ENCODE peak calls at places on chromosomes 5 and 9, in four cellular contexts. X, I, T and V are unnamed samples.

GRCh38 chr5:68409259-68409658 is 193.7 kb downstream of the PIK3R1 start:
- DNase-seq in T (no peak), I (no peak), X (no peak), V (no peak)

GRCh38 chr5:151233576-151234202 is 9.8 kb upstream of the CCDC69 start:
- DNase-seq in T (no peak), X (no peak), I (no peak), V (no peak)

GRCh38 chr9:108234811-108235210 is 621.0 kb downstream of the ACTL7B start:
- DNase-seq in T (no peak), X (no peak), I (no peak), V (no peak)

GRCh38 chr9:99515874-99516656 is 294.0 kb downstream of the SEC61B start:
- DNase-seq in T (no peak), X (peak; percentile 15), I (no peak), V (no peak)

GRCh38 chr9:133109931-133110650 is 10.9 kb downstream of the RALGDS start:
- DNase-seq in X (no peak), I (no peak), T (no peak), V (no peak)

GRCh38 chr5:10567181-10567591 is 3.3 kb downstream of the ANKRD33B start:
- DNase-seq in X (no peak), I (no peak), T (no peak), V (no peak)

GRCh38 chr5:113240032-113240431 is 194.8 kb downstream of the TSSK1B start:
- DNase-seq in I (no peak), T (no peak), X (no peak), V (no peak)

GRCh38 chr5:105877592-105877991 is 1793.1 kb downstream of the EFNA5 start:
- DNase-seq in X (no peak), T (no peak), I (no peak), V (no peak)

GRCh38 chr5:141680751-141681201 is 1.3 kb downstream of the ARAP3 start:
- DNase-seq in T (peak; percentile 78), X (no peak), I (peak; percentile 7), V (peak; percentile 43)

GRCh38 chr5:12274236-12274635 is 370.0 kb upstream of the CTNND2 start:
- DNase-seq in T (no peak), X (no peak), I (no peak), V (no peak)

DNA sequence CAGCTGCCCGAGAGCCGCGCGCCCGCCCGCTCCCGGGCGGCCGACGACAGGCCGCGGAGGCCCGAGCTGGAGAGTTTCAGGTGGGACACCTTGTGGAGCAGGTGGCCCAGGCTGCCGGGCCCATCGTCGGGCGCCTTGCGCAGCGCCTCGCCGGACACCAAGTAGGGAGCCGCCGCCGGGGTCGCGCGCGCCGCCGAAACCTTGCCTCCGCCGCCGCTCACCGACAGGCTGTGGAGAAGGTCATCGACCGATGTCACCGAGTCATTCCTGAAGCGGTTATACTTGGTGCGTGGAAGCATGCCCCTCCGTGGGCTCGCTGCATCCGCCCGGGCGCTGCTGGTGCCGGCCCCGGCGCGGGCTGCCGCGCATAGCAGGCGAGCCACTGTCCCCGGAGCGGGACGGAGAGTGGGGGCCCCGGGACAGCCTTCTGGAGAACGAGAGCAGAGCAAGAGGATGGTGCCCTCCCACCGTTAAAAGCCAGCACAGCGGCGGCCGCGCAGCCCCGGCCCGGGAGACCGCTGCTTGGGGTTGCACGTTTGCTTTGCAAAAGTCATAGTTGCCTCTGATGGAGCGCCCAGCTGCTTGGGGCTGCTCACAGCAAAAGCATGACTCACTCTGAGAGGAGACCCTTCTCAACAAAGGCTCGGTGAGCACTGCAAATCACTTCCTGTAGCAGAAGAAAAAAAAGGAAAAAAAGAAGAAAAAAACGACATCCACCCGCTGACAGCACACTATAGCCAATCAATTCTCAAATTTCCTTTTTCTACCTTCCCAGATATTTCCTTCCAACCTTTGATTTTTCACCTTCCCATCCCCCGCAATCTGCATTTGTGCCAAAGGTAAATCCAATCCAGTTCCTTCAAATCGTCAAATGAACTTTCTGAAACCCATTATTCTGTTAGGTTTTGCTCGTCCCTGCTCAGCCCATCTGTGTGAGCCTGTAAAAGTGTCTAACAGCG is at the start of gene SHC3:
- DNase-seq in I (no peak), X (no peak), T (peak; percentile 54), V (no peak)
- TF ChIP-seq ETV6 in I (no peak), X (no peak), T (peak; percentile 55), V (no peak)

GRCh38 chr9:135607401-135608293 is 31.7 kb downstream of the GLT6D1 start:
- DNase-seq in X (no peak), I (no peak), T (no peak), V (no peak)

GRCh38 chr9:135608294-135608998 is 30.9 kb downstream of the GLT6D1 start:
- DNase-seq in I (no peak), X (no peak), T (no peak), V (no peak)

GRCh38 chr9:135609366-135609955 is 29.9 kb downstream of the GLT6D1 start:
- DNase-seq in I (no peak), X (no peak), T (no peak), V (no peak)

GRCh38 chr9:135610290-135611141 is 28.8 kb downstream of the GLT6D1 start:
- DNase-seq in I (no peak), X (no peak), T (no peak), V (no peak)

GRCh38 chr9:135608999-135609317 is 30.4 kb downstream of the GLT6D1 start:
- DNase-seq in I (no peak), X (no peak), T (no peak), V (no peak)
- TF ChIP-seq ETV6 in I (no peak), X (no peak), T (no peak), V (no peak)

DNA sequence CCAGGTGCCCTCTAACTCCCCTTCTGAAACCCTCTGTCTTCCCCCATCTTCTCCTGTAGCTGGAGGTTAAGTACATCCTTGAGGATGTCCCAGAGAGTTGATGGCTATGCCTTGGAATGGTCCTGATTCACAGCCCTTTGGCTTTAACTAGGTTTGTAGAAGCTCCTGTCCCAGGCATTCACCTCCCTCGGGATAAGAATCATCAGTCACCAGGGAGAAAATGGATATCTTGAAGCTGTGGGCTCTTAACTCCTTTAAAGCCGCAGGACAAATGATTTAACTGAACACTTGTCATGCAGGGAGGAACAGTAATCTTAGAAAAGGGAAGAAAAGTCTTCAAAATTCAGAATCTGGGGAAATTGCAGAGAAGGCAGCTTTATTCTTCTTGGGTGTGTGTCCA is 139.9 kb downstream of the PSAT1 start:
- DNase-seq in T (no peak), I (no peak), X (no peak), V (no peak)
- TF ChIP-seq ETV6 in T (no peak), I (no peak), X (no peak), V (no peak)

GRCh38 chr5:23269981-23270380 is 237.4 kb upstream of the PRDM9 start:
- DNase-seq in X (no peak), T (no peak), I (no peak), V (no peak)

GRCh38 chr5:23274156-23274555 is 233.3 kb upstream of the PRDM9 start:
- DNase-seq in X (no peak), I (no peak), T (no peak), V (no peak)
- TF ChIP-seq ETV6 in X (no peak), I (no peak), T (no peak), V (no peak)

DNA sequence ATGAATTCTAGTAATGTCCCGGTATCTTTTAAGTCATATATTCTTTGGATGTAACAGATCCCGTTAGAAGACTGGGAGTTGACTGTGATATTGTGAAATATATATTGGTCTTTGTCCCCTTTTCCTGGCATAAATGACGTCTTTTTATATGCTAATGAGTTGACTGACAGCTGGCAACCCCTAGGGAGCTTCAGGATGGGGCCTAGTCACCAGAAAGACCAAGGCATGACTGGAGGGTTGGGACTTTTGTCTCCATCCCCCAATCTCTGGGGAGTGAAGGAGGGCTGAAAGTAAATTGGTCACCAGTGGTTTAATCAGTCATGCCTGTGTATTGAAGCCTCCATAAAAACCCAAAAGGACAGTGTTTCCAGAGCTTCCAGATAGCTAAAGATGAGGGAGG is 241.6 kb downstream of the PJA2 start:
- DNase-seq in X (no peak), I (no peak), T (no peak), V (no peak)
- TF ChIP-seq ETV6 in X (no peak), I (no peak), T (no peak), V (no peak)